ENCODE peak calls at places on chromosomes 13 and 19, in seven cellular contexts. T, H, F, R, M, P and J are unnamed samples.
A peak's percentile ranks its signal among the peaks of the same experiment; 100 is the strongest.

GRCh38 chr19:47723573-47723923 is 10.3 kb downstream of the EHD2 start:
- DNase-seq in T (no peak), H (peak; percentile 46), F (peak; percentile 80), R (no peak), M (no peak), P (no peak), J (peak; percentile 89)

GRCh38 chr19:17977488-17977887 is 10.6 kb downstream of the KCNN1 start:
- DNase-seq in T (no peak), H (no peak), F (no peak), R (no peak), M (no peak), P (no peak), J (no peak)

GRCh38 chr13:94313321-94313720 is 166.2 kb downstream of the DCT start:
- DNase-seq in T (no peak), H (no peak), F (no peak), R (no peak), M (no peak), P (no peak), J (no peak)

GRCh38 chr19:53813996-53814395 is 10.1 kb downstream of the NLRP12 start:
- DNase-seq in T (no peak), H (no peak), F (no peak), R (no peak), M (no peak), P (no peak), J (no peak)

GRCh38 chr13:30906411-30906990 is 430 bp downstream of the MEDAG start:
- DNase-seq in T (no peak), H (peak; percentile 11), F (no peak), R (no peak), M (no peak), P (no peak), J (no peak)

GRCh38 chr13:95099541-95099940 is 201.7 kb downstream of the ABCC4 start:
- DNase-seq in T (no peak), H (no peak), F (peak; percentile 95), R (no peak), M (no peak), P (no peak), J (peak; percentile 94)

GRCh38 chr19:37227996-37228395 is 10.0 kb downstream of the ZNF383 start:
- DNase-seq in T (no peak), H (no peak), F (no peak), R (peak; percentile 38), M (no peak), P (no peak), J (peak; percentile 34)

GRCh38 chr19:41427647-41428480 is 690 bp upstream of the B3GNT8 start:
- DNase-seq in T (no peak), H (no peak), F (no peak), R (peak; percentile 16), M (no peak), P (no peak), J (peak; percentile 24)

GRCh38 chr13:99746857-99747710 is 224.5 kb downstream of the ZIC5 start:
- DNase-seq in T (no peak), H (no peak), F (no peak), R (no peak), M (no peak), P (no peak), J (no peak)